ENCODE peak calls at places on chromosomes 16 and 17, in seven cellular contexts. V is adrenal gland, Z is A549, C is neural progenitor cell, G is fibroblast of the conjunctiva, J is stomach, E is uterus. M is an unnamed sample.

GRCh38 chr17:50596191-50597037 is 35.9 kb downstream of the CACNA1G start:
- DNase-seq in J (no peak), V (no peak), Z (no peak), E (no peak), C (peak), G (no peak), M (no peak)

GRCh38 chr17:79026345-79027273 is 2.6 kb downstream of the C1QTNF1 start:
- DNase-seq in E (peak), G (peak), V (peak), Z (peak), J (peak), C (no peak), M (peak)

GRCh38 chr17:61468263-61468907 is 16.2 kb downstream of the TBX4 start:
- DNase-seq in C (no peak), V (no peak), Z (no peak), E (peak), G (no peak), J (no peak), M (peak)

GRCh38 chr17:62725791-62726249 is 82.3 kb downstream of the MARCHF10 start:
- DNase-seq in C (no peak), Z (no peak), G (no peak), E (no peak), J (no peak), V (no peak), M (no peak)

GRCh38 chr17:77322534-77323412 is 182.0 kb downstream of the SEC14L1 start:
- DNase-seq in G (peak), E (peak), C (peak), V (peak), Z (peak), J (peak), M (peak)

GRCh38 chr17:44587339-44587738 is 30.1 kb downstream of the FZD2 start:
- DNase-seq in G (peak), C (no peak), E (peak), V (peak), J (peak), Z (peak), M (no peak)

GRCh38 chr17:30232015-30232821 is 3.3 kb downstream of the SLC6A4 start:
- DNase-seq in C (no peak), J (no peak), E (no peak), V (no peak), G (no peak), Z (no peak), M (no peak)

GRCh38 chr17:3935140-3935542 is 18.9 kb upstream of the P2RX1 start:
- DNase-seq in E (no peak), Z (peak), V (peak), G (peak), C (peak), J (peak), M (no peak)

GRCh38 chr16:80618862-80619648 is 78.3 kb downstream of the DYNLRB2 start:
- DNase-seq in Z (no peak), G (no peak), J (no peak), V (no peak), E (no peak), C (no peak), M (no peak)

GRCh38 chr17:57562231-57562630 is 182.9 kb downstream of the CCDC182 start:
- DNase-seq in E (no peak), J (no peak), G (no peak), Z (no peak), C (no peak), V (no peak), M (no peak)

GRCh38 chr16:2016407-2016922 is 3.1 kb upstream of the NPW start:
- DNase-seq in Z (no peak), C (peak), V (no peak), E (no peak), J (no peak), G (no peak), M (no peak)

GRCh38 chr16:30539000-30539964 is 4.6 kb upstream of the ZNF747 start:
- DNase-seq in G (no peak), C (no peak), V (no peak), E (no peak), Z (no peak), J (no peak), M (no peak)

GRCh38 chr16:67284699-67285646 is 5.6 kb downstream of the PLEKHG4 start:
- DNase-seq in Z (peak), G (no peak), J (peak), C (peak), E (no peak), V (peak), M (no peak)

GRCh38 chr17:56629450-56630187 is 36.1 kb downstream of the NOG start:
- DNase-seq in V (no peak), E (no peak), G (peak), C (peak), Z (peak), J (no peak), M (no peak)

GRCh38 chr17:43927101-43927935 is 15.0 kb downstream of the PPY start:
- DNase-seq in C (peak), E (no peak), G (no peak), Z (no peak), V (no peak), J (peak), M (no peak)

GRCh38 chr17:12041316-12041715 is 20.6 kb downstream of the MAP2K4 start:
- DNase-seq in C (no peak), E (no peak), Z (peak), V (peak), J (no peak), G (peak), M (no peak)

GRCh38 chr17:77304051-77304745 is 163.4 kb downstream of the SEC14L1 start:
- DNase-seq in Z (no peak), J (no peak), G (no peak), V (no peak), C (no peak), E (no peak), M (no peak)

GRCh38 chr16:86337581-86338402 is 172.5 kb upstream of the FOXF1 start:
- DNase-seq in Z (no peak), V (no peak), E (no peak), J (no peak), C (no peak), G (no peak), M (no peak)

GRCh38 chr17:45222273-45222993 is 748 bp downstream of the FMNL1 start:
- DNase-seq in G (no peak), Z (no peak), V (no peak), J (no peak), E (no peak), C (peak), M (no peak)

GRCh38 chr17:62840871-62841270 is 32.8 kb upstream of the MARCHF10 start:
- DNase-seq in Z (no peak), C (no peak), E (no peak), J (no peak), V (no peak), G (no peak), M (no peak)

M was measured in sciatic nerve.